ENCODE peak calls at places on chromosomes 1 and 21, in seven cellular contexts. One of them, this sample, is unnamed.
A peak's percentile ranks its signal among the peaks of the same experiment; 100 is the strongest.

GRCh38 chr1:208438262-208438661 is 194.1 kb upstream of the PLXNA2 start:
- DNase-seq in astrocyte of the spinal cord: no peak
- DNase-seq in colonic mucosa: no peak
- DNase-seq in M059J: no peak
- DNase-seq in KBM-7: no peak
- DNase-seq in AG04449: no peak
- DNase-seq in CD4-positive, alpha-beta memory T cell: no peak
- DNase-seq in this sample: no peak

GRCh38 chr1:15260418-15261154 is 13.6 kb downstream of the FHAD1 start:
- DNase-seq in KBM-7: no peak
- DNase-seq in AG04449: no peak
- DNase-seq in colonic mucosa: no peak
- DNase-seq in CD4-positive, alpha-beta memory T cell: no peak
- DNase-seq in M059J: peak; percentile 86
- DNase-seq in astrocyte of the spinal cord: peak; percentile 24
- DNase-seq in this sample: no peak

GRCh38 chr1:151939789-151940188 is 30.5 kb upstream of the THEM4 start:
- DNase-seq in colonic mucosa: no peak
- DNase-seq in AG04449: no peak
- DNase-seq in astrocyte of the spinal cord: no peak
- DNase-seq in M059J: no peak
- DNase-seq in KBM-7: no peak
- DNase-seq in CD4-positive, alpha-beta memory T cell: no peak
- DNase-seq in this sample: no peak

GRCh38 chr21:27045281-27045985 is 78.5 kb upstream of the ADAMTS5 start:
- DNase-seq in KBM-7: no peak
- DNase-seq in colonic mucosa: no peak
- DNase-seq in M059J: no peak
- DNase-seq in CD4-positive, alpha-beta memory T cell: no peak
- DNase-seq in AG04449: no peak
- DNase-seq in astrocyte of the spinal cord: no peak
- DNase-seq in this sample: no peak

GRCh38 chr1:198935371-198935921 is 296.6 kb downstream of the PTPRC start:
- DNase-seq in AG04449: peak; percentile 80
- DNase-seq in colonic mucosa: peak; percentile 66
- DNase-seq in CD4-positive, alpha-beta memory T cell: no peak
- DNase-seq in M059J: peak; percentile 99
- DNase-seq in astrocyte of the spinal cord: peak; percentile 97
- DNase-seq in KBM-7: peak; percentile 96
- DNase-seq in this sample: peak; percentile 30

GRCh38 chr1:216034506-216034905 is 388.7 kb downstream of the USH2A start:
- DNase-seq in M059J: peak; percentile 7
- DNase-seq in CD4-positive, alpha-beta memory T cell: no peak
- DNase-seq in colonic mucosa: no peak
- DNase-seq in AG04449: no peak
- DNase-seq in KBM-7: no peak
- DNase-seq in astrocyte of the spinal cord: no peak
- DNase-seq in this sample: no peak

GRCh38 chr1:84603941-84604830 is 29.9 kb upstream of the CTBS start:
- DNase-seq in M059J: peak; percentile 100
- DNase-seq in CD4-positive, alpha-beta memory T cell: no peak
- DNase-seq in colonic mucosa: no peak
- DNase-seq in KBM-7: peak; percentile 92
- DNase-seq in AG04449: peak; percentile 63
- DNase-seq in astrocyte of the spinal cord: peak; percentile 83
- DNase-seq in this sample: no peak

GRCh38 chr1:54839824-54840223 is 38.7 kb upstream of the TTC22 start:
- DNase-seq in CD4-positive, alpha-beta memory T cell: no peak
- DNase-seq in KBM-7: no peak
- DNase-seq in astrocyte of the spinal cord: no peak
- DNase-seq in AG04449: no peak
- DNase-seq in colonic mucosa: no peak
- DNase-seq in M059J: no peak
- DNase-seq in this sample: no peak

GRCh38 chr1:9852410-9853301 is 28.9 kb upstream of the CLSTN1 start:
- DNase-seq in KBM-7: no peak
- DNase-seq in astrocyte of the spinal cord: peak; percentile 72
- DNase-seq in colonic mucosa: no peak
- DNase-seq in CD4-positive, alpha-beta memory T cell: no peak
- DNase-seq in M059J: peak; percentile 58
- DNase-seq in AG04449: no peak
- DNase-seq in this sample: no peak